ENCODE peak calls at places on chromosomes 6 and 20, in four cellular contexts. A is heart left ventricle, B is thyroid gland, D is adrenal gland. J is an unnamed sample.

GRCh38 chr6:26553739-26554668 is 15.8 kb downstream of the HMGN4 start:
- DNase-seq in D (peak; percentile 81), A (peak; percentile 85), B (peak; percentile 76), J (no peak)

GRCh38 chr20:54062812-54063280 is 7.5 kb downstream of the BCAS1 start:
- DNase-seq in B (no peak), D (no peak), A (no peak), J (no peak)

GRCh38 chr20:40654876-40655275 is 34.2 kb downstream of the MAFB start:
- DNase-seq in A (no peak), D (peak; percentile 26), B (no peak), J (no peak)

GRCh38 chr6:15259766-15260098 is 13.9 kb downstream of the JARID2 start:
- DNase-seq in D (no peak), A (no peak), B (no peak), J (no peak)

GRCh38 chr6:41462980-41463930 is 82.9 kb upstream of the FOXP4 start:
- DNase-seq in B (peak; percentile 92), A (peak; percentile 85), D (peak; percentile 39), J (no peak)

GRCh38 chr20:37406010-37406998 is 60.4 kb downstream of the SRC start:
- DNase-seq in A (no peak), B (peak; percentile 28), D (no peak), J (peak; percentile 75)

GRCh38 chr20:59666586-59666985 is 62.2 kb downstream of the PHACTR3 start:
- DNase-seq in A (no peak), D (no peak), B (no peak), J (no peak)

GRCh38 chr6:133635447-133635846 is 253.5 kb upstream of the TCF21 start:
- DNase-seq in D (no peak), A (no peak), B (no peak), J (no peak)

GRCh38 chr6:105733556-105734162 is 330.8 kb upstream of the PREP start:
- DNase-seq in D (no peak), A (no peak), B (no peak), J (no peak)

GRCh38 chr6:57216235-57217101 is 5.6 kb downstream of the RAB23 start:
- DNase-seq in A (no peak), D (peak; percentile 21), B (peak; percentile 31), J (no peak)

GRCh38 chr6:39357998-39358686 is 35.6 kb upstream of the KCNK16 start:
- DNase-seq in B (peak; percentile 69), A (no peak), D (peak; percentile 50), J (no peak)

GRCh38 chr20:63858393-63859165 is 2.7 kb upstream of the ABHD16B start:
- DNase-seq in B (peak; percentile 15), A (peak; percentile 82), D (peak; percentile 70), J (no peak)

GRCh38 chr20:53579581-53580375 is 13.9 kb downstream of the ZNF217 start:
- DNase-seq in B (no peak), D (peak; percentile 36), A (no peak), J (no peak)

GRCh38 chr20:49510562-49511117 is 28.2 kb upstream of the KCNB1 start:
- DNase-seq in B (no peak), D (no peak), A (peak; percentile 75), J (peak; percentile 69)

GRCh38 chr20:44516491-44516890 is 5.4 kb downstream of the SERINC3 start:
- DNase-seq in A (no peak), D (no peak), B (no peak), J (no peak)

DNA sequence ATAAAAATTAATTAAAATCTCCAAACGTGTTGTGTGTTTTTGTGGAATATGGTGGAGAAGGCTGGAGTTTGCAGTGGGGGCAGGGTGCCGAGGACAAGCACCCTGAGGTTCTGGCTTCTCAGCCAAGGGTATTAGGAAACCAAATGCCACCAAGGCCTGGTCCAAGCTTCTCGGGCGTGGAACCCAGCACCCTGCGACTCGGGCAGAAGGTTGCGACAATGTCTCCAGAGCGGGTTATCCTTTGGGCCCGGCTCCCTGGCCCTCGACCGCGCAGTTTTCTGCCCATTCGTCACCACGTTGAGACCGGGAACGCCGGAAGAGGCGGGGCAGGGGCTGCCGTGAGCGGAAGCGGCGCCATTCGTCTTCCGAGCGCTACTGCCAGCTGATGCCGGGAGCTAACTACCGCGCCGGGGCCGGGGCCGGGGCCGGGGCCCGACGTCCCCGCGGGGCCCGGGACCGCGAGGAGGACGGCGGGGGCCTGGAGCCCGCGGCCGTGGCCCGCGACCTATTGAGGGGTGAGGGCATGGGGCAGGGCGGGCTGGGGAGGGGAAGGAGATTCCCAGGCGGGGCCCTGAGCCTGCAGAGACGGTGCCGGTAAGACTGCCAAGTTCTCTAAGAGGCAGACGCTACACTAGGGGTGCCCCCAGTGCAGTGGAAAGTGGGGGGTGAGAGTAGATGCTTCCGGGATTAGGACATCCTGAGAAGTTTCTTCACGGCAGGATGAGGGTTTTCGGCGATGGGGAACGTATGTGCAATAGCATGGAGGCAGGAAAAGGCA is at the start of gene RRP36:
- DNase-seq in A (peak; percentile 91), D (peak; percentile 78), B (peak; percentile 78), J (peak; percentile 87)
- TF ChIP-seq POLR2A in A (no peak), D (peak; percentile 57), B (no peak), J (peak; percentile 51)

GRCh38 chr6:30907758-30908591 is at the start of gene GTF2H4:
- DNase-seq in B (peak; percentile 98), D (peak; percentile 99), A (peak; percentile 96), J (peak; percentile 97)
- TF ChIP-seq POLR2A in B (no peak), D (peak; percentile 63), A (no peak), J (peak; percentile 51)

GRCh38 chr6:136843210-136843609 is 20.8 kb downstream of the PEX7 start:
- DNase-seq in D (no peak), B (no peak), A (no peak), J (no peak)
- TF ChIP-seq POLR2A in D (no peak), B (no peak), A (no peak), J (no peak)

DNA sequence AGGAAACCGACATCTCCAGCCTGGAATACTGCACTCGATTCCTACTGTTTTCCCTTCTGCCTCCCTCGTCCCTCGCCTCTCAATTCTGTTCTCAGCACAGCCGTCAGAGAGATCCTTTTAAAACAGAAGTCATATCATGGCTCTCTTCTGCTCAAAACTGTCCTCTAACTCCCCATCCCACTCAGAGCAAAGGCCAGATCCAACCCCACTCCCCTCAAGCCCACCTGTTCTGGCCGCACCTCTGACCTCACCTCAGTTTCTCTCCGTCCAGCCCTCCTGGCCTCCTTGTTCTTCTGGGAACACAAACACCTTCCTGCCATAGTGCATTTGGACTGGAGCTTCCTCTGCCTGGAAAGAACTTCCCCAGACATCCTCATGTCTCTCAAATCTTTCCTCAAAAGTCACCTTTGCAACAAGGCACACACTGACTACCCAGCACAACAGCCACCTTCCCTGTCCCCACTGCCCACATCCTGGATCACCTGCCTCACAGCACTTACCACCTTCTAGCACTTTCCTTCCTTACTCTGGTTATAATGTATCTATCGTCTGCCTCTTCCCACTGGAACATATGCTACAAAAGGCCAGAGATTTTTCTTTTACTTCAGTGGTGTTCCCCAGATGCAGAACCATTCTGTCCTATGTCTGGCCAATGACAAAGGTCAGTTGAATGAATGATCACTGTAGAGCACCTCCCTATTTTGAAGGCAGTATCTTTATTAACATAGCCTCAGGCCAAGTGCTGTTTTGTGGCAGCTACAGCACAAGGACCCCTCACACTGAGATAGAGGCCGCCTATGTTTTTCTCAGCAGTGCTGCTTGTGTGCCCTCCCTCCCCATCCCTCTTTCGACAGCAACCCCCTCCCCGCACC is 4.2 kb downstream of the HLA-B start:
- DNase-seq in D (no peak), A (no peak), B (no peak), J (no peak)
- TF ChIP-seq POLR2A in D (no peak), A (no peak), B (no peak), J (no peak)

DNA sequence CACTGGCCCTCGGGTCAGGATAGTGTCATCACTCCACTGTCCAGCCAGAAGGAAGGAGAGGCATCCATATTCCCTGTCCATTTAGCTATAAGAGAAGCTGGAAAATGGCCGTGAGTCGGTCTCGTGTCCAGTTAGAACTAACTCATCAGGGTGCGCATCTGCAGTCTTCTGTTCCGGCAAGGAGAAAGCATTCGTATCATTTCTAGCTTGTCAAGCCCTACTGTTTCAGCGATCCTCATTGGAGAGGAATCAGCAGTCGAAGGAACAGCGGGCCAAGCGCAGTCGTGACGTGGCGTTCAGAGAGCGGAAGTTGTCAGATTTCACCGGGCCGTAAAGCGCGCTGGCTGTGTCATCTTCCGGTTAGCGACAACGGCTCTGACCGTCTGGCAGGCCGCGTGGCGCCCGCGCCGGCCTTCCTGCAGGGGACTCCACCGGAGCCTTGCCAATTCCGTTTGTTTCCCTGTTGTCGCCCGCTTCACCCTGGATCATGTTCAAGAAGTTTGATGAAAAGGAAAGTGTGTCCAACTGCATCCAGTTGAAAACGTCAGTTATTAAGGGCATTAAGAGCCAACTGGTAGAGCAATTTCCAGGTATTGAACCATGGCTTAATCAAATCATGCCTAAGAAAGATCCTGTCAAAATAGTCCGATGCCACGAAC is 32.9 kb downstream of the HM13 start:
- DNase-seq in D (peak; percentile 87), B (peak; percentile 83), A (peak; percentile 90), J (no peak)
- TF ChIP-seq POLR2A in D (peak; percentile 70), B (no peak), A (no peak), J (peak; percentile 63)

DNA sequence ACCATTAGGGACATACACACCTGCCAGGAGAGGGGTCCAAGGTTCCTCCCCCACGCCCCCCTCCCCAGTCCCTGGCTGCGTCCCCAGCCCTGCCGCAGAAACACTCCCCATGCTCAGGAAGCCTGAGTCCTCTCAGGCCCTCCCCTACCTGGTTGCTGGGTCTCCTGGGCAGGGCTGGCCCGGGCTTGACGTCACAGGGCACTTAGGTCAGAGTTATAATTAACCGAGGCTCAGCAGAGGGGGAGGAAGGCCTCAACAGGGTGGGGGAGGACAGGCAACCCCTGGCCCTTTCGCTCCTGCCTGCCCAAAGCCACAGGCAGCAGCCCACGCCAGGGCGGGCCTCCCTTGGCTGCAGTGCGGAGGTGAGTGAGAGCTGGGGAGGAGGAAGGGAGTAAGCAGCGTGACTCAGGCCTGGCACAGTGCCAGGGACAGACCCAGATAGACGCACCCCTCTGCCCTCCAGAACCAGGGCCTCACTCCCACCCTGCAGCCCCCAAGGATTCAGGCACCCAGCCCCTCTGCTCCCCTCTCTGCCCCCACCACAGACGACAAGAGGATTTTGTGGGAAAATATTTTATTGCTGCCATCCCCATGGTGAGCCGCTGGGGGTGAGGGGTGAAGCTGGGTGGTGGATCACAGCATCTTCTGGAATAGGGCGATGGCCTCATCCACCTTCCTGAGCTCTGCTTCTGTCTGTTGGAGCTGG is at the start of gene VWA7:
- DNase-seq in B (peak; percentile 75), A (peak; percentile 84), D (peak; percentile 72), J (peak; percentile 90)
- TF ChIP-seq POLR2A in B (no peak), A (no peak), D (no peak), J (no peak)

DNA sequence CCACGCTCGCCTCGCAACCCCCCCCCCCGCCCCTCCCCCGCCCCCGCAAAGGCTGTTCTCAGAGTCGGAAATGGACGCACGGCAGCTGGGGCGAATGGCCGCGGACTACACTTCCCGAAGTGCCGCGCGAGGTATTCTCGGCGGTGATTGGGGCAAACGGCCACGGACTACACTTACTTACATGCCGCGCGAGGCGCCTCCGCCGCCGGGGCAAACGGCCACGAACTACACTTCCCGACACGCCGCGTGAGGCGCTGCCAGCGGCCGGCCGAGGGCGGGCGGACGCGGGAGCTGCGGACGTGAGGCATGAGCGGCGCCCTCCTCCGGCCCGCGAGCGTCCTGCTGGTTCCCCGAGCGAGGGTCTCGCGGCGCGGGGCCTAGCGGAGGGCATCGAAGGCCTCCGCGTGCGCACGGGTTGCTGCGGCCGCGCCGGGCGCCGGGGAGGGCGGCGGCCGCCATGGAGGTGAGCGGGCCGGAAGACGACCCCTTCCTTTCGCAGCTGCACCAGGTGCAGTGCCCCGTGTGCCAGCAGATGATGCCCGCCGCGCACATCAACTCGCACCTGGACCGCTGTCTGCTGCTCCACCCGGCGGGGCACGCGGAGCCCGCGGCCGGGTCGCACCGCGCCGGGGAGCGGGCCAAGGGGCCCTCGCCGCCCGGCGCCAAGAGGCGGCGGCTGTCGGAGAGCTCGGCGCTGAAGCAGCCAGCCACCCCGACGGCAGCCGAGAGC is at the start of gene WRNIP1:
- DNase-seq in B (peak; percentile 99), D (peak; percentile 99), A (peak; percentile 99), J (peak; percentile 93)
- TF ChIP-seq POLR2A in B (peak; percentile 75), D (peak; percentile 91), A (no peak), J (peak; percentile 89)

J was measured in H54.